ENCODE peak calls at places on chromosomes 11 and 22, in seven cellular contexts. Z is thyroid gland, P is GM23248, B is mesendoderm, M is thoracic aorta, F is suprapubic skin, K is cardiac muscle cell. N is an unnamed sample.

GRCh38 chr11:112968988-112969714 is 7.9 kb downstream of the NCAM1 start:
- DNase-seq in Z (no peak), P (peak; percentile 43), B (no peak), M (no peak), F (no peak), K (peak; percentile 78), N (no peak)

GRCh38 chr11:12433571-12434061 is 56.2 kb downstream of the PARVA start:
- DNase-seq in Z (peak; percentile 46), P (peak; percentile 76), B (no peak), M (no peak), F (no peak), K (peak; percentile 87), N (peak; percentile 92)

GRCh38 chr22:24937114-24937513 is 9.4 kb downstream of the LHFPL7 start:
- DNase-seq in Z (no peak), P (peak; percentile 35), B (peak; percentile 71), M (no peak), F (no peak), K (peak; percentile 52), N (no peak)

GRCh38 chr11:16402654-16403447 is 46.5 kb upstream of the SOX6 start:
- DNase-seq in Z (no peak), P (no peak), B (peak; percentile 70), M (no peak), F (no peak), K (no peak), N (no peak)

GRCh38 chr22:28077166-28077565 is 158.1 kb upstream of the PITPNB start:
- DNase-seq in Z (no peak), P (no peak), B (no peak), M (no peak), F (no peak), K (no peak), N (no peak)

GRCh38 chr11:48122246-48122645 is 94.4 kb upstream of the OR4B1 start:
- DNase-seq in Z (no peak), P (no peak), B (no peak), M (no peak), F (no peak), K (no peak), N (peak; percentile 14)

GRCh38 chr11:72013765-72014711 is 15.3 kb downstream of the IL18BP start:
- DNase-seq in Z (no peak), P (peak; percentile 42), B (no peak), M (no peak), F (no peak), K (peak; percentile 26), N (no peak)

GRCh38 chr11:122983438-122984185 is 2.0 kb upstream of the BSX start:
- DNase-seq in Z (no peak), P (no peak), B (peak; percentile 7), M (no peak), F (no peak), K (no peak), N (no peak)

GRCh38 chr11:126888126-126888712 is 112.4 kb downstream of the KIRREL3 start:
- DNase-seq in Z (no peak), P (no peak), B (no peak), M (no peak), F (no peak), K (no peak), N (no peak)

GRCh38 chr11:1221848-1222311 is 986 bp upstream of the MUC5B start:
- DNase-seq in Z (no peak), P (no peak), B (no peak), M (no peak), F (peak; percentile 52), K (no peak), N (no peak)

GRCh38 chr11:59815754-59816153 is 5.2 kb upstream of the MRPL16 start:
- DNase-seq in Z (no peak), P (no peak), B (peak; percentile 43), M (no peak), F (no peak), K (no peak), N (no peak)

GRCh38 chr11:119185916-119186634 is 800 bp downstream of the NHERF4 start:
- DNase-seq in Z (no peak), P (no peak), B (no peak), M (no peak), F (no peak), K (no peak), N (no peak)

GRCh38 chr22:36671398-36671797 is 32.2 kb downstream of the CACNG2 start:
- DNase-seq in Z (no peak), P (no peak), B (no peak), M (no peak), F (no peak), K (no peak), N (no peak)

GRCh38 chr22:37230673-37231405 is 13.2 kb downstream of the RAC2 start:
- DNase-seq in Z (no peak), P (no peak), B (no peak), M (no peak), F (no peak), K (no peak), N (no peak)

GRCh38 chr22:39012525-39013516 is 1.2 kb upstream of the APOBEC3C start:
- DNase-seq in Z (peak; percentile 64), P (no peak), B (no peak), M (no peak), F (no peak), K (peak; percentile 21), N (no peak)

DNA sequence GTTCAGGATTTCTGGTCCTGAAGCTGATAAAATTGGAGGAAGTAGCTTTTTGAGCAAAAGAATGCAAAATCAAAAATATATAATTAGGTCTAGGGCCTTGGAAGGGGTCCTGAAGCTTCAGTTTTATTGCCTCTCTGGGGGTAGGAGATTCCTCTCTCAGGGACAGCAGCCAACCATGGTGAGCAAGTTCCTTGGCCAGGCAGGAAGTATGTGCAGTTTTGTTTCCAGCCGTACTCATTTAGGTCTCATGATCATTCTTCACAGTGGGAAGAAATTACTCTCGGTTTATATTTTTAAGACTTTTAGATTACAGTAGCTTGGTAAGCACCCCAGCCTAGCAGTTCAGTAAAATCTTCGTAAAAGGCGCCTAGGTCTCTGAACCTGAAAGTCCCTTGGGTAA is 3.0 kb upstream of the RAB38 start:
- DNase-seq in Z (no peak), P (peak; percentile 58), B (no peak), M (no peak), F (no peak), K (peak; percentile 20), N (no peak)
- H3K4me1 ChIP-seq in Z (peaks cover 12% of the 10 kb centered on the region), P (no peaks in the 10 kb centered on the region), B (no peaks in the 10 kb centered on the region), M (peaks cover 16% of the 10 kb centered on the region), F (peaks cover 70% of the 10 kb centered on the region), K (peaks cover 12% of the 10 kb centered on the region), N (peaks cover 19% of the 10 kb centered on the region)

GRCh38 chr11:69499216-69499945 is 17.9 kb downstream of the LINC01488 start:
- DNase-seq in Z (no peak), P (peak; percentile 23), B (no peak), M (no peak), F (no peak), K (peak; percentile 5), N (no peak)

GRCh38 chr11:69501121-69501489 is 19.6 kb downstream of the LINC01488 start:
- DNase-seq in Z (no peak), P (no peak), B (no peak), M (no peak), F (no peak), K (no peak), N (no peak)

GRCh38 chr11:69500285-69501120 is 19.0 kb downstream of the LINC01488 start:
- DNase-seq in Z (no peak), P (no peak), B (no peak), M (no peak), F (peak; percentile 57), K (no peak), N (no peak)

GRCh38 chr11:69498614-69499175 is 17.2 kb downstream of the LINC01488 start:
- DNase-seq in Z (no peak), P (no peak), B (no peak), M (no peak), F (no peak), K (no peak), N (no peak)

GRCh38 chr11:69499946-69500284 is 18.5 kb downstream of the LINC01488 start:
- DNase-seq in Z (no peak), P (no peak), B (no peak), M (no peak), F (no peak), K (no peak), N (no peak)
- H3K4me1 ChIP-seq in Z (peaks cover 12% of the 10 kb centered on the region), P (peaks cover 12% of the 10 kb centered on the region), B (no peaks in the 10 kb centered on the region), M (peaks cover 24% of the 10 kb centered on the region), F (peaks cover 23% of the 10 kb centered on the region), K (peaks cover 19% of the 10 kb centered on the region), N (peaks cover 42% of the 10 kb centered on the region)

GRCh38 chr11:134945993-134946392 is 534.0 kb upstream of the B3GAT1 start:
- DNase-seq in Z (no peak), P (no peak), B (peak; percentile 58), M (no peak), F (no peak), K (no peak), N (no peak)
- H3K4me1 ChIP-seq in Z (peaks cover 81% of the 10 kb centered on the region), P (peaks cover 27% of the 10 kb centered on the region), B (peaks cover 2% of the 10 kb centered on the region), M (peaks cover 35% of the 10 kb centered on the region), F (no peaks in the 10 kb centered on the region), K (no peaks in the 10 kb centered on the region), N (no peaks in the 10 kb centered on the region)

GRCh38 chr11:69449320-69450063 is 32.0 kb upstream of the LINC01488 start:
- DNase-seq in Z (peak; percentile 53), P (no peak), B (peak; percentile 46), M (peak; percentile 25), F (peak; percentile 87), K (peak; percentile 68), N (no peak)
- H3K4me1 ChIP-seq in Z (peaks cover 51% of the 10 kb centered on the region), P (peaks cover 8% of the 10 kb centered on the region), B (no peaks in the 10 kb centered on the region), M (peaks cover 26% of the 10 kb centered on the region), F (peaks cover 27% of the 10 kb centered on the region), K (peaks cover 6% of the 10 kb centered on the region), N (peaks cover 36% of the 10 kb centered on the region)

GRCh38 chr22:26643368-26644100 is 13.9 kb upstream of the MIAT start:
- DNase-seq in Z (no peak), P (no peak), B (peak; percentile 69), M (no peak), F (no peak), K (no peak), N (no peak)

GRCh38 chr22:26648011-26648497 is 9.3 kb upstream of the MIAT start:
- DNase-seq in Z (no peak), P (no peak), B (peak; percentile 30), M (no peak), F (no peak), K (no peak), N (no peak)

GRCh38 chr22:26646158-26646557 is 11.2 kb upstream of the MIAT start:
- DNase-seq in Z (no peak), P (peak; percentile 68), B (peak; percentile 36), M (no peak), F (no peak), K (peak; percentile 12), N (no peak)

GRCh38 chr22:26642465-26643367 is 14.7 kb upstream of the MIAT start:
- DNase-seq in Z (no peak), P (no peak), B (peak; percentile 71), M (no peak), F (no peak), K (peak; percentile 21), N (no peak)
- H3K4me1 ChIP-seq in Z (peaks cover 4% of the 10 kb centered on the region), P (peaks cover 11% of the 10 kb centered on the region), B (peaks cover 27% of the 10 kb centered on the region), M (peaks cover 8% of the 10 kb centered on the region), F (peaks cover 14% of the 10 kb centered on the region), K (peaks cover 6% of the 10 kb centered on the region), N (peaks cover 3% of the 10 kb centered on the region)